ENCODE peak calls at places on chromosomes 4 and X, in seven cellular contexts. M is lower lobe of right lung, U is osteocyte, F is HFFc6, R is GM13976, N is cardiac muscle cell, Y is stomach. V is an unnamed sample.

GRCh38 chr4:174631901-174632758 is 109.8 kb upstream of the HPGD start:
- DNase-seq in M (no peak), U (no peak), F (no peak), R (peak), N (peak), Y (no peak), V (no peak)

GRCh38 chrX:13697440-13697839 is 8.5 kb downstream of the RAB9A start:
- DNase-seq in M (no peak), U (no peak), F (no peak), R (peak), N (no peak), Y (no peak), V (no peak)

GRCh38 chr4:110614981-110615365 is 7.9 kb downstream of the PITX2 start:
- DNase-seq in M (no peak), U (no peak), F (no peak), R (no peak), N (no peak), Y (no peak), V (no peak)

GRCh38 chrX:128992107-128992971 is 531.0 kb downstream of the SMARCA1 start:
- DNase-seq in M (no peak), U (no peak), F (no peak), R (no peak), N (no peak), Y (no peak), V (no peak)

GRCh38 chr4:30380404-30380998 is 339.7 kb upstream of the PCDH7 start:
- DNase-seq in M (no peak), U (no peak), F (peak), R (peak), N (peak), Y (peak), V (peak)

GRCh38 chrX:143633530-143634372 is 2.1 kb downstream of the SLITRK4 start:
- DNase-seq in M (peak), U (no peak), F (no peak), R (peak), N (peak), Y (no peak), V (peak)

GRCh38 chr4:80409798-80410197 is 74.3 kb downstream of the CFAP299 start:
- DNase-seq in M (no peak), U (no peak), F (no peak), R (no peak), N (no peak), Y (no peak), V (no peak)

GRCh38 chrX:30301977-30302376 is 7.2 kb downstream of the NR0B1 start:
- DNase-seq in M (no peak), U (no peak), F (no peak), R (no peak), N (peak), Y (no peak), V (no peak)

GRCh38 chr4:189221691-189222090 is 719.0 kb upstream of the FRG1 start:
- DNase-seq in M (no peak), U (no peak), F (no peak), R (no peak), N (no peak), Y (no peak), V (no peak)

GRCh38 chrX:65677954-65678469 is 10.6 kb downstream of the MSN start:
- DNase-seq in M (no peak), U (no peak), F (peak), R (no peak), N (no peak), Y (no peak), V (no peak)

GRCh38 chr4:760616-761015 is 55.0 kb downstream of the PCGF3 start:
- DNase-seq in M (peak), U (no peak), F (no peak), R (no peak), N (no peak), Y (no peak), V (no peak)

GRCh38 chrX:67784712-67785111 is 240.9 kb downstream of the AR start:
- DNase-seq in M (no peak), U (no peak), F (no peak), R (no peak), N (peak), Y (no peak), V (no peak)

GRCh38 chr4:79662651-79663050 is 254.6 kb upstream of the GK2 start:
- DNase-seq in M (no peak), U (no peak), F (no peak), R (no peak), N (no peak), Y (no peak), V (no peak)

GRCh38 chrX:110156167-110156754 is 153.3 kb downstream of the TMEM164 start:
- DNase-seq in M (no peak), U (no peak), F (no peak), R (no peak), N (peak), Y (no peak), V (no peak)

GRCh38 chrX:134013092-134013497 is 27.7 kb upstream of the GPC3 start:
- DNase-seq in M (no peak), U (no peak), F (no peak), R (no peak), N (no peak), Y (no peak), V (no peak)

GRCh38 chrX:16212024-16212423 is 44.7 kb downstream of the MAGEB17 start:
- DNase-seq in M (no peak), U (no peak), F (peak), R (no peak), N (no peak), Y (no peak), V (no peak)

GRCh38 chr4:144709793-144710525 is 64.0 kb downstream of the HHIP start:
- DNase-seq in M (no peak), U (no peak), F (peak), R (no peak), N (no peak), Y (no peak), V (no peak)

GRCh38 chr4:54568184-54568583 is 89.6 kb upstream of the KIT start:
- DNase-seq in M (no peak), U (no peak), F (peak), R (no peak), N (no peak), Y (no peak), V (no peak)

GRCh38 chr4:8289151-8289750 is 19.7 kb downstream of the HTRA3 start:
- DNase-seq in M (peak), U (no peak), F (no peak), R (no peak), N (no peak), Y (no peak), V (no peak)

GRCh38 chrX:9562851-9563250 is 98.0 kb downstream of the TBL1X start:
- DNase-seq in M (no peak), U (no peak), F (peak), R (no peak), N (peak), Y (no peak), V (no peak)

GRCh38 chr4:87839309-87839946 is 6.7 kb downstream of the MEPE start:
- DNase-seq in M (no peak), U (no peak), F (peak), R (no peak), N (peak), Y (no peak), V (no peak)

GRCh38 chrX:77070108-77070918 is 376.9 kb upstream of the FGF16 start:
- DNase-seq in M (no peak), U (no peak), F (no peak), R (no peak), N (no peak), Y (no peak), V (no peak)

GRCh38 chrX:54157561-54157960 is 25.5 kb downstream of the FAM120C start:
- DNase-seq in M (no peak), U (no peak), F (no peak), R (no peak), N (no peak), Y (no peak), V (no peak)

GRCh38 chr4:74805601-74806000 is 11.3 kb upstream of the BTC start:
- DNase-seq in M (no peak), U (no peak), F (peak), R (no peak), N (no peak), Y (no peak), V (no peak)

GRCh38 chr4:4985844-4986243 is 33.4 kb downstream of the CYTL1 start:
- DNase-seq in M (no peak), U (no peak), F (peak), R (no peak), N (no peak), Y (no peak), V (no peak)

GRCh38 chr4:184420881-184421416 is 53.4 kb downstream of the IRF2 start:
- DNase-seq in M (no peak), U (no peak), F (no peak), R (no peak), N (no peak), Y (no peak), V (no peak)

DNA sequence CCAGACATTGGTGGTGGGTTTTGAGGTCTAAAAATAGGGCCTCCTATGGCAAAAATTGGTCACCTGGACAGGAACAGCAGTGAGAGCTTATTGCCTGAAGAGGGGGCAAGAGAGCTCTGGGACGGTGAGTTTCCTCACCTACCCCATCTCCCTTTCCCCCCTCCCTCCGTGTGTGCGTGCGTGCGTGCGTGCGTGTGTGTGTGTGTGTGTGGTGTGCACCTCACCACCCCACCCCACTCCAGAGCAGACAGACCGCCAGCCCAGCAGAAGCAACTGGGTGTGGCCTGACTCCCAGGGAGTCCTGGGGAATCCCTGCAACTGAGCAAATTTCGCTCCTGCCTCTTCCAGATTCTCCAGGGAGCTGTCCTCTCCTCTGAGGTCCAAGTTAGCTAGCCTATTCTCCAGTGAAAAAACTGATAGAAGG is 44.7 kb downstream of the PRPS1 start:
- DNase-seq in M (peak), U (peak), F (peak), R (peak), N (peak), Y (peak), V (no peak)
- TF ChIP-seq CTCF in M (peak), U (peak), F (peak), R (peak), N (peak), Y (no peak), V (peak)

GRCh38 chrX:116198810-116199209 is 28.3 kb downstream of the AGTR2 start:
- DNase-seq in M (no peak), U (no peak), F (no peak), R (no peak), N (no peak), Y (no peak), V (no peak)
- TF ChIP-seq CTCF in M (no peak), U (no peak), F (no peak), R (no peak), N (no peak), Y (no peak), V (peak)

DNA sequence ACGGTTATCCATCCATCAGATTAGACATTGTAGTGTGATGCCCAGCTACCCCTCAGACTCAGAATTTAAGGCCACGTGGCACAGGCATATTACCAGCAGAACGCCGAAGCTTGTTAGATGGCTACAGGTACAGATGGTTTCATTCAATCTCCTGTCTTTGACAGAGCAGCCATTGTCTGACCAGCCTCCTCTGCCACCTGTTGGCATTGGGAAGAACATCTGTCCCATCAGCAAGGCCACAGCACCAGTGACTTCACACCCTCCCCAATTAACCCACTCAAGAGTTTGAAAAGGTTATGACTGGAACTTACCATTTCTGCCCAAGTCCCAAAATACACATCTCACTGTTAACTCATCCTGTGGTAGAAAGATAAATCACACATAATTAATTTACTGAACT is 22.0 kb upstream of the PHKA2 start:
- DNase-seq in M (no peak), U (no peak), F (no peak), R (no peak), N (no peak), Y (no peak), V (no peak)
- TF ChIP-seq CTCF in M (no peak), U (no peak), F (peak), R (no peak), N (no peak), Y (no peak), V (no peak)

GRCh38 chr4:107828315-107828714 is 3.6 kb downstream of the SGMS2 start:
- DNase-seq in M (no peak), U (no peak), F (no peak), R (no peak), N (no peak), Y (no peak), V (no peak)

GRCh38 chr4:107826427-107826980 is 1.8 kb downstream of the SGMS2 start:
- DNase-seq in M (no peak), U (no peak), F (no peak), R (no peak), N (no peak), Y (no peak), V (no peak)

GRCh38 chr4:107825072-107825789 is 499 bp downstream of the SGMS2 start:
- DNase-seq in M (peak), U (no peak), F (peak), R (no peak), N (peak), Y (peak), V (peak)

GRCh38 chr4:107823870-107824366 is 814 bp upstream of the SGMS2 start:
- DNase-seq in M (no peak), U (no peak), F (no peak), R (no peak), N (peak), Y (no peak), V (no peak)

GRCh38 chr4:107824367-107825071 is at the start of gene SGMS2:
- DNase-seq in M (peak), U (peak), F (peak), R (peak), N (peak), Y (peak), V (peak)
- TF ChIP-seq CTCF in M (no peak), U (no peak), F (no peak), R (no peak), N (no peak), Y (no peak), V (no peak)

DNA sequence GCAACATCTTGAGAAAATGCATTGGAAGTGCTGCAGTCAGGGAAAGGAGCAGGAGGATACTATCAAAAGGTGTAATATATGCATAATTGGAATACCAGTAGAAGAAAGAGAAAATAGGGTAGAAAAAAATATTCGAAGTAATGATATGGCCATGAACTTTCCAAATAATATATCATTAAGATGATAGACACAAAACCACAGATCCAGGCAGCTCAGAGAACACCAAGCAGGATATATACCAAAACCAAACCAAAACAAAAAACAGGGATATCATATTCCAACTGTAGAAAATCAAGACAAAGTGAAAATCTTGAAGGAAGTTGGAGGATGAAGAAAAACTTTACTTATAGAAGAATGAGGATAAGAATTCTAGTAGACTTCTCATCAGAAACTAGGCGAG is 9.7 kb upstream of the POLA1 start:
- DNase-seq in M (no peak), U (no peak), F (no peak), R (no peak), N (no peak), Y (no peak), V (no peak)
- TF ChIP-seq CTCF in M (no peak), U (no peak), F (no peak), R (no peak), N (no peak), Y (no peak), V (no peak)

GRCh38 chr4:117385531-117385930 is 300.2 kb upstream of the TRAM1L1 start:
- DNase-seq in M (no peak), U (no peak), F (no peak), R (no peak), N (no peak), Y (no peak), V (no peak)
- TF ChIP-seq CTCF in M (no peak), U (no peak), F (no peak), R (no peak), N (no peak), Y (no peak), V (no peak)

DNA sequence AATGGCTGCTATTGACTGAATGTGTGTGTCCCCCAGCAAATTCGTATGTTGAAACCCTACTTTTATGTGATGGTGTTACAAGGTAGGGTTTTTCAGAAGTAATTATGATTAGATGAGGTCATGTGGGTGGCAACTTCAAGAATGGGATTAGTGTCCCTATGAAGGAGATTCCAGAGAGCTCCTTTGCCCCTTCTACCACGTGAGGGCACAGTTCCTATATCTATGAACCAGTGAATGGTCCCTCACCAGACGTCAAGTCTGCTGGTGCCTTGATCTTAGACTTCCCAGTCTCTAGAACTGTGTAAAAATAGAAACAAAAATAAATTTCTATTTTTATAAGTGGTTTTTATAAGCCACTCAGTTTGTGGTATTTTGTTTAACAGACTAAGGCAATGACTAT is 1137.6 kb upstream of the IGFBP7 start:
- DNase-seq in M (no peak), U (no peak), F (no peak), R (no peak), N (peak), Y (no peak), V (no peak)
- TF ChIP-seq CTCF in M (no peak), U (no peak), F (no peak), R (no peak), N (no peak), Y (no peak), V (no peak)

GRCh38 chr4:2068198-2068470 is 9.0 kb downstream of the NAT8L start:
- DNase-seq in M (no peak), U (no peak), F (no peak), R (no peak), N (no peak), Y (no peak), V (no peak)

GRCh38 chr4:2069986-2070385 is 10.9 kb downstream of the NAT8L start:
- DNase-seq in M (no peak), U (no peak), F (no peak), R (no peak), N (no peak), Y (no peak), V (no peak)

GRCh38 chr4:2070421-2071251 is 11.5 kb downstream of the NAT8L start:
- DNase-seq in M (peak), U (no peak), F (no peak), R (no peak), N (no peak), Y (no peak), V (no peak)

GRCh38 chr4:2068566-2068965 is 9.4 kb downstream of the NAT8L start:
- DNase-seq in M (no peak), U (no peak), F (no peak), R (no peak), N (no peak), Y (no peak), V (no peak)

DNA sequence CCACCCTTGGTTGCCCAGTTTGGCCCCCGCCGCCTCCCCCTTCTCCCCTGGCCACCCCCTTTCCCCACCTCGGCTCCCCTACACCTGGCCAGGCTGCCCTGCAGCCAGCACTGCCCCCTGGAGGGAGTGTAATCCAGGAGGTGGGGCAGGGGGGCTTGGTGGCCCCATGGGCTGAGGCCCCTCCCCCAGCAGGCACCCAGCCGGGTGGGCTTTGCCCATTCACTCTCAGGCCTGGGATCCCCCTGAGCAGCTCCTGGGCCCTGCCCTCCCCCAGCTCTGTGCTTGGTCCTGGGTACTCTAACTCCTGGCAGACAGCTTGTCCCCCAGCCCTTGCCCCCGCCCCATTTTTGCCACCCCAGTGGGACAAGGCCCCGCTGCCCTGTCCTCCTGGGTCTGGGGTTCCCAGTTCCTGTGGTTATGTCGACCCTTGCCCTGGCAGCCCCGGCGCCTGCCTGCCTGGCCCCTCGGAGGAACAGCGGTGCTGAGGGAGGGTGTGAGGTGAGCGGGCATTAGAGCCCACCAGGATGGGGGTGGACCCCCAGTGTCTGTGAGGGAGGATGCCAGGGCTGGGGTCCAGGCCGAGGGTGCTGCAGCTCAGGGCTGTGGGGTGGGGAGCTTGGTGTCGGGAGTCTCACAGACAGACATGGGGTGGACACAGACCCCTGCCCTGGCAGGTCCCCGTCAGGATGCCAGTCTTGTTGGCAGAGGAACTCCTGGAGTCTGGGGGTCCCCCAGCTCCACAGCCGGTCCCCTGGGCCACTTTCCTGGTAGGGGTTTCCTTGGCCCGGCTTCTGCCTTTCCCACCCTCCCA is 10.2 kb downstream of the NAT8L start:
- DNase-seq in M (peak), U (no peak), F (no peak), R (no peak), N (no peak), Y (no peak), V (no peak)
- TF ChIP-seq CTCF in M (no peak), U (no peak), F (peak), R (no peak), N (no peak), Y (no peak), V (no peak)

V was measured in neural crest cell.